ENCODE peak calls at places on chromosomes 6 and 20, in eight cellular contexts. One of them, this sample, is unnamed.

GRCh38 chr6:116327803-116328527 is 42.8 kb upstream of the DSE start:
- DNase-seq in LHCN-M2: no peak
- DNase-seq in stimulated activated CD8-positive, alpha-beta memory T cell treated with anti-CD3 and anti-CD28 coated beads, Interleukin-2, amount 100 ng/mL, for 1 hour: no peak
- DNase-seq in amniotic stem cell: no peak
- DNase-seq in left ventricle myocardium superior: no peak
- DNase-seq in pons: no peak
- DNase-seq in C1 segment of cervical spinal cord: no peak
- DNase-seq in hypothalamus: no peak
- DNase-seq in this sample: no peak

GRCh38 chr20:33922224-33922623 is 71.5 kb upstream of the RALY start:
- DNase-seq in LHCN-M2: no peak
- DNase-seq in stimulated activated CD8-positive, alpha-beta memory T cell treated with anti-CD3 and anti-CD28 coated beads, Interleukin-2, amount 100 ng/mL, for 1 hour: no peak
- DNase-seq in amniotic stem cell: no peak
- DNase-seq in left ventricle myocardium superior: no peak
- DNase-seq in pons: no peak
- DNase-seq in C1 segment of cervical spinal cord: no peak
- DNase-seq in hypothalamus: no peak
- DNase-seq in this sample: no peak

GRCh38 chr20:8932192-8933150 is 136.4 kb upstream of the PLCB4 start:
- DNase-seq in LHCN-M2: peak; percentile 64
- DNase-seq in stimulated activated CD8-positive, alpha-beta memory T cell treated with anti-CD3 and anti-CD28 coated beads, Interleukin-2, amount 100 ng/mL, for 1 hour: no peak
- DNase-seq in amniotic stem cell: peak; percentile 42
- DNase-seq in left ventricle myocardium superior: no peak
- DNase-seq in pons: no peak
- DNase-seq in C1 segment of cervical spinal cord: no peak
- DNase-seq in hypothalamus: no peak
- DNase-seq in this sample: no peak

GRCh38 chr6:36753671-36754485 is 56.3 kb downstream of the RAB44 start:
- DNase-seq in LHCN-M2: no peak
- DNase-seq in stimulated activated CD8-positive, alpha-beta memory T cell treated with anti-CD3 and anti-CD28 coated beads, Interleukin-2, amount 100 ng/mL, for 1 hour: no peak
- DNase-seq in amniotic stem cell: no peak
- DNase-seq in left ventricle myocardium superior: no peak
- DNase-seq in pons: no peak
- DNase-seq in C1 segment of cervical spinal cord: no peak
- DNase-seq in hypothalamus: no peak
- DNase-seq in this sample: no peak

GRCh38 chr20:42159794-42160193 is 541.6 kb upstream of the CHD6 start:
- DNase-seq in LHCN-M2: no peak
- DNase-seq in stimulated activated CD8-positive, alpha-beta memory T cell treated with anti-CD3 and anti-CD28 coated beads, Interleukin-2, amount 100 ng/mL, for 1 hour: no peak
- DNase-seq in amniotic stem cell: no peak
- DNase-seq in left ventricle myocardium superior: no peak
- DNase-seq in pons: no peak
- DNase-seq in C1 segment of cervical spinal cord: no peak
- DNase-seq in hypothalamus: no peak
- DNase-seq in this sample: no peak

GRCh38 chr6:7201732-7202541 is 94.2 kb downstream of the RREB1 start:
- DNase-seq in LHCN-M2: no peak
- DNase-seq in stimulated activated CD8-positive, alpha-beta memory T cell treated with anti-CD3 and anti-CD28 coated beads, Interleukin-2, amount 100 ng/mL, for 1 hour: no peak
- DNase-seq in amniotic stem cell: no peak
- DNase-seq in left ventricle myocardium superior: peak; percentile 72
- DNase-seq in pons: peak; percentile 86
- DNase-seq in C1 segment of cervical spinal cord: peak; percentile 43
- DNase-seq in hypothalamus: peak; percentile 14
- DNase-seq in this sample: no peak

GRCh38 chr20:44714701-44715494 is at the start of gene CCN5:
- DNase-seq in LHCN-M2: peak; percentile 77
- DNase-seq in stimulated activated CD8-positive, alpha-beta memory T cell treated with anti-CD3 and anti-CD28 coated beads, Interleukin-2, amount 100 ng/mL, for 1 hour: no peak
- DNase-seq in amniotic stem cell: no peak
- DNase-seq in left ventricle myocardium superior: peak; percentile 95
- DNase-seq in pons: peak; percentile 53
- DNase-seq in C1 segment of cervical spinal cord: peak; percentile 21
- DNase-seq in hypothalamus: no peak
- DNase-seq in this sample: no peak

GRCh38 chr6:91079939-91080338 is 493.1 kb upstream of the MAP3K7 start:
- DNase-seq in LHCN-M2: no peak
- DNase-seq in stimulated activated CD8-positive, alpha-beta memory T cell treated with anti-CD3 and anti-CD28 coated beads, Interleukin-2, amount 100 ng/mL, for 1 hour: no peak
- DNase-seq in amniotic stem cell: no peak
- DNase-seq in left ventricle myocardium superior: no peak
- DNase-seq in pons: no peak
- DNase-seq in C1 segment of cervical spinal cord: no peak
- DNase-seq in hypothalamus: no peak
- DNase-seq in this sample: no peak

GRCh38 chr6:71446084-71446869 is 157.7 kb downstream of the OGFRL1 start:
- DNase-seq in LHCN-M2: peak; percentile 80
- DNase-seq in stimulated activated CD8-positive, alpha-beta memory T cell treated with anti-CD3 and anti-CD28 coated beads, Interleukin-2, amount 100 ng/mL, for 1 hour: no peak
- DNase-seq in amniotic stem cell: no peak
- DNase-seq in left ventricle myocardium superior: no peak
- DNase-seq in pons: peak; percentile 21
- DNase-seq in C1 segment of cervical spinal cord: no peak
- DNase-seq in hypothalamus: no peak
- DNase-seq in this sample: peak; percentile 20

GRCh38 chr6:155224031-155224451 is 39.8 kb upstream of the CLDN20 start:
- DNase-seq in LHCN-M2: peak; percentile 74
- DNase-seq in stimulated activated CD8-positive, alpha-beta memory T cell treated with anti-CD3 and anti-CD28 coated beads, Interleukin-2, amount 100 ng/mL, for 1 hour: no peak
- DNase-seq in amniotic stem cell: no peak
- DNase-seq in left ventricle myocardium superior: no peak
- DNase-seq in pons: no peak
- DNase-seq in C1 segment of cervical spinal cord: no peak
- DNase-seq in hypothalamus: no peak
- DNase-seq in this sample: no peak